ENCODE peak calls at places on chromosomes 12 and 14, in seven cellular contexts. One of them, this sample, is unnamed.

GRCh38 chr14:61470261-61470953 is 149.0 kb downstream of the PRKCH start:
- DNase-seq in hepatocyte: peak; percentile 80
- DNase-seq in right atrium auricular region: no peak
- DNase-seq in fibroblast of lung: peak; percentile 97
- DNase-seq in body of pancreas: no peak
- DNase-seq in pancreas: no peak
- DNase-seq in vagina: peak; percentile 87
- DNase-seq in this sample: no peak

GRCh38 chr12:68568878-68569569 is 41.7 kb upstream of the RAP1B start:
- DNase-seq in fibroblast of lung: no peak
- DNase-seq in body of pancreas: no peak
- DNase-seq in pancreas: no peak
- DNase-seq in hepatocyte: no peak
- DNase-seq in vagina: no peak
- DNase-seq in right atrium auricular region: no peak
- DNase-seq in this sample: no peak

GRCh38 chr12:119735079-119735478 is 67.1 kb downstream of the PRKAB1 start:
- DNase-seq in right atrium auricular region: no peak
- DNase-seq in hepatocyte: no peak
- DNase-seq in vagina: no peak
- DNase-seq in pancreas: no peak
- DNase-seq in fibroblast of lung: no peak
- DNase-seq in body of pancreas: no peak
- DNase-seq in this sample: no peak

GRCh38 chr14:71339650-71340415 is 432.6 kb downstream of the PCNX1 start:
- DNase-seq in body of pancreas: no peak
- DNase-seq in vagina: no peak
- DNase-seq in hepatocyte: peak; percentile 55
- DNase-seq in right atrium auricular region: no peak
- DNase-seq in pancreas: no peak
- DNase-seq in fibroblast of lung: no peak
- DNase-seq in this sample: peak; percentile 29

GRCh38 chr14:79544671-79545070 is 666.6 kb downstream of the DIO2 start:
- DNase-seq in body of pancreas: no peak
- DNase-seq in right atrium auricular region: no peak
- DNase-seq in hepatocyte: no peak
- DNase-seq in fibroblast of lung: peak; percentile 98
- DNase-seq in vagina: no peak
- DNase-seq in pancreas: no peak
- DNase-seq in this sample: no peak

GRCh38 chr12:88298761-88299242 is 156.7 kb downstream of the TMTC3 start:
- DNase-seq in fibroblast of lung: peak; percentile 99
- DNase-seq in hepatocyte: no peak
- DNase-seq in right atrium auricular region: no peak
- DNase-seq in vagina: no peak
- DNase-seq in body of pancreas: no peak
- DNase-seq in pancreas: no peak
- DNase-seq in this sample: no peak

GRCh38 chr12:13196302-13196921 is at the start of gene EMP1:
- DNase-seq in right atrium auricular region: peak; percentile 98
- DNase-seq in vagina: peak; percentile 98
- DNase-seq in pancreas: peak; percentile 63
- DNase-seq in fibroblast of lung: peak; percentile 100
- DNase-seq in hepatocyte: peak; percentile 94
- DNase-seq in body of pancreas: peak; percentile 89
- DNase-seq in this sample: no peak

GRCh38 chr14:104682107-104682593 is 7.3 kb upstream of the INF2 start:
- DNase-seq in vagina: no peak
- DNase-seq in right atrium auricular region: no peak
- DNase-seq in body of pancreas: no peak
- DNase-seq in hepatocyte: no peak
- DNase-seq in fibroblast of lung: no peak
- DNase-seq in pancreas: no peak
- DNase-seq in this sample: peak; percentile 56

GRCh38 chr12:64824500-64825142 is at the start of gene TBC1D30:
- DNase-seq in hepatocyte: peak; percentile 37
- DNase-seq in pancreas: peak; percentile 66
- DNase-seq in right atrium auricular region: no peak
- DNase-seq in vagina: no peak
- DNase-seq in fibroblast of lung: peak; percentile 22
- DNase-seq in body of pancreas: peak; percentile 17
- DNase-seq in this sample: peak; percentile 39

DNA sequence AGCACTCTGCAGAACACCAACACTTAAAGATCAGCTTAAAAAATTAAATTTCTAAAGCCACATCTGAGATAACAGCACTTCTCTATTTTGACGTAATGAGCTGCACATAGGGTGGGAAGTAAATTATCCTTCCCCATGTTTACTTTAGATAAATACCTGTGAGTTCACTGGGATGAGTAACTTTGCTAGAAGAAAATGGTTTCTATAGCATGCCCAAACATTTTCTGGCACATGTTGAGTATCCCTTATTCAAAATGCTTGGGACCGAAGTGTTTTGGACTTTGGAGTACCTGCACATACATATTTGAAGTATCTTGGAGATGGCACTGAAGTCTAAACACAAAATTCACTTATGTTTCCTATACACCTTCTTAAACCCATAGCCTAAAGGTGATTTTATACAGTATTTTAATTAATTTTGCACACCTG is 6.6 kb downstream of the SLC38A2 start:
- DNase-seq in fibroblast of lung: peak; percentile 51
- DNase-seq in vagina: no peak
- DNase-seq in pancreas: no peak
- DNase-seq in hepatocyte: no peak
- DNase-seq in body of pancreas: no peak
- DNase-seq in right atrium auricular region: no peak
- DNase-seq in this sample: no peak
- H3K36me3 ChIP-seq in fibroblast of lung: peaks cover 31% of the 10 kb centered on the region
- H3K36me3 ChIP-seq in vagina: peaks cover 100% of the 10 kb centered on the region
- H3K36me3 ChIP-seq in pancreas: peaks cover 52% of the 10 kb centered on the region
- H3K36me3 ChIP-seq in hepatocyte: peaks cover 22% of the 10 kb centered on the region
- H3K36me3 ChIP-seq in body of pancreas: peaks cover 40% of the 10 kb centered on the region
- H3K36me3 ChIP-seq in right atrium auricular region: peaks cover 100% of the 10 kb centered on the region
- H3K36me3 ChIP-seq in this sample: peaks cover 14% of the 10 kb centered on the region

GRCh38 chr12:84624601-84625000 is 288.0 kb downstream of the SLC6A15 start:
- DNase-seq in body of pancreas: no peak
- DNase-seq in hepatocyte: no peak
- DNase-seq in vagina: no peak
- DNase-seq in right atrium auricular region: no peak
- DNase-seq in pancreas: no peak
- DNase-seq in fibroblast of lung: no peak
- DNase-seq in this sample: no peak

GRCh38 chr12:84619053-84619452 is 293.5 kb downstream of the SLC6A15 start:
- DNase-seq in fibroblast of lung: no peak
- DNase-seq in vagina: no peak
- DNase-seq in hepatocyte: no peak
- DNase-seq in body of pancreas: no peak
- DNase-seq in pancreas: no peak
- DNase-seq in right atrium auricular region: no peak
- DNase-seq in this sample: no peak
- TF ChIP-seq CTCF in fibroblast of lung: peak; percentile 38
- TF ChIP-seq CTCF in vagina: no peak
- TF ChIP-seq CTCF in hepatocyte: peak; percentile 51
- TF ChIP-seq CTCF in body of pancreas: no peak
- TF ChIP-seq CTCF in pancreas: no peak
- TF ChIP-seq CTCF in right atrium auricular region: no peak
- TF ChIP-seq CTCF in this sample: no peak

DNA sequence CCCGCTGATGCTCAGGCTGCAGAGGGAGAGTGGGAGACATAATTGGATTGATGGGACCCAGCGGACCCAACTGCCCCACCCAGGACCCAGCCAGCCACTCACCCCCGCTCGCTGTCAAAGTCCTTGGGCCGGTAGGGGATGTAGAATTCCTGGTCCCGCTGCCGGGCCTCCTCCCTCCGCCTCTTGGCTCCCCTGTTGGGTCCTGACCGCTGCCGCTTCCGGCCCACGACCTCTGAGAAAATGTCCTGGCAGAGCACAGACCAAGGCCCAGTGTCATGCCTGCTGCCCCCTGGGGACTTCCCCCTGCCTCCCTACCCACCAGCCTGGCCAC is 13.5 kb downstream of the CFAP73 start:
- DNase-seq in right atrium auricular region: no peak
- DNase-seq in hepatocyte: no peak
- DNase-seq in fibroblast of lung: no peak
- DNase-seq in body of pancreas: no peak
- DNase-seq in pancreas: no peak
- DNase-seq in vagina: no peak
- DNase-seq in this sample: no peak
- H3K36me3 ChIP-seq in right atrium auricular region: peaks cover 94% of the 10 kb centered on the region
- H3K36me3 ChIP-seq in hepatocyte: no peaks in the 10 kb centered on the region
- H3K36me3 ChIP-seq in fibroblast of lung: peaks cover 30% of the 10 kb centered on the region
- H3K36me3 ChIP-seq in body of pancreas: peaks cover 37% of the 10 kb centered on the region
- H3K36me3 ChIP-seq in pancreas: peaks cover 26% of the 10 kb centered on the region
- H3K36me3 ChIP-seq in vagina: peaks cover 88% of the 10 kb centered on the region
- H3K36me3 ChIP-seq in this sample: peaks cover 3% of the 10 kb centered on the region

GRCh38 chr12:10501031-10501430 is 4.7 kb upstream of the EIF2S3B start:
- DNase-seq in right atrium auricular region: no peak
- DNase-seq in hepatocyte: no peak
- DNase-seq in fibroblast of lung: peak; percentile 0
- DNase-seq in body of pancreas: no peak
- DNase-seq in pancreas: no peak
- DNase-seq in vagina: no peak
- DNase-seq in this sample: no peak
- TF ChIP-seq CTCF in right atrium auricular region: no peak
- TF ChIP-seq CTCF in hepatocyte: peak; percentile 40
- TF ChIP-seq CTCF in fibroblast of lung: peak; percentile 43
- TF ChIP-seq CTCF in body of pancreas: no peak
- TF ChIP-seq CTCF in pancreas: no peak
- TF ChIP-seq CTCF in vagina: no peak
- TF ChIP-seq CTCF in this sample: peak; percentile 34

GRCh38 chr14:30601579-30601916 is 20.6 kb upstream of the SCFD1 start:
- DNase-seq in hepatocyte: no peak
- DNase-seq in body of pancreas: no peak
- DNase-seq in right atrium auricular region: no peak
- DNase-seq in pancreas: no peak
- DNase-seq in fibroblast of lung: no peak
- DNase-seq in vagina: no peak
- DNase-seq in this sample: no peak
- H3K36me3 ChIP-seq in hepatocyte: no peaks in the 10 kb centered on the region
- H3K36me3 ChIP-seq in body of pancreas: peaks cover 5% of the 10 kb centered on the region
- H3K36me3 ChIP-seq in right atrium auricular region: peaks cover 19% of the 10 kb centered on the region
- H3K36me3 ChIP-seq in pancreas: peaks cover 7% of the 10 kb centered on the region
- H3K36me3 ChIP-seq in fibroblast of lung: peaks cover 8% of the 10 kb centered on the region
- H3K36me3 ChIP-seq in vagina: peaks cover 38% of the 10 kb centered on the region
- H3K36me3 ChIP-seq in this sample: peaks cover 3% of the 10 kb centered on the region

GRCh38 chr12:116931665-116932064 is 20.9 kb downstream of the FBXW8 start:
- DNase-seq in fibroblast of lung: no peak
- DNase-seq in body of pancreas: no peak
- DNase-seq in hepatocyte: no peak
- DNase-seq in right atrium auricular region: no peak
- DNase-seq in vagina: no peak
- DNase-seq in pancreas: no peak
- DNase-seq in this sample: no peak
- TF ChIP-seq CTCF in fibroblast of lung: no peak
- TF ChIP-seq CTCF in body of pancreas: no peak
- TF ChIP-seq CTCF in hepatocyte: no peak
- TF ChIP-seq CTCF in right atrium auricular region: no peak
- TF ChIP-seq CTCF in vagina: no peak
- TF ChIP-seq CTCF in pancreas: no peak
- TF ChIP-seq CTCF in this sample: no peak

GRCh38 chr14:101908795-101909194 is 55.6 kb upstream of the DYNC1H1 start:
- DNase-seq in vagina: no peak
- DNase-seq in pancreas: no peak
- DNase-seq in fibroblast of lung: no peak
- DNase-seq in hepatocyte: no peak
- DNase-seq in body of pancreas: no peak
- DNase-seq in right atrium auricular region: no peak
- DNase-seq in this sample: no peak
- H3K36me3 ChIP-seq in vagina: peaks cover 84% of the 10 kb centered on the region
- H3K36me3 ChIP-seq in pancreas: no peaks in the 10 kb centered on the region
- H3K36me3 ChIP-seq in fibroblast of lung: peaks cover 14% of the 10 kb centered on the region
- H3K36me3 ChIP-seq in hepatocyte: no peaks in the 10 kb centered on the region
- H3K36me3 ChIP-seq in body of pancreas: peaks cover 23% of the 10 kb centered on the region
- H3K36me3 ChIP-seq in right atrium auricular region: peaks cover 57% of the 10 kb centered on the region
- H3K36me3 ChIP-seq in this sample: no peaks in the 10 kb centered on the region

GRCh38 chr12:19755141-19755540 is 315.8 kb downstream of the AEBP2 start:
- DNase-seq in vagina: no peak
- DNase-seq in right atrium auricular region: no peak
- DNase-seq in hepatocyte: no peak
- DNase-seq in fibroblast of lung: peak; percentile 59
- DNase-seq in body of pancreas: no peak
- DNase-seq in pancreas: no peak
- DNase-seq in this sample: no peak
- TF ChIP-seq CTCF in vagina: no peak
- TF ChIP-seq CTCF in right atrium auricular region: no peak
- TF ChIP-seq CTCF in hepatocyte: no peak
- TF ChIP-seq CTCF in fibroblast of lung: no peak
- TF ChIP-seq CTCF in body of pancreas: no peak
- TF ChIP-seq CTCF in pancreas: no peak
- TF ChIP-seq CTCF in this sample: no peak

DNA sequence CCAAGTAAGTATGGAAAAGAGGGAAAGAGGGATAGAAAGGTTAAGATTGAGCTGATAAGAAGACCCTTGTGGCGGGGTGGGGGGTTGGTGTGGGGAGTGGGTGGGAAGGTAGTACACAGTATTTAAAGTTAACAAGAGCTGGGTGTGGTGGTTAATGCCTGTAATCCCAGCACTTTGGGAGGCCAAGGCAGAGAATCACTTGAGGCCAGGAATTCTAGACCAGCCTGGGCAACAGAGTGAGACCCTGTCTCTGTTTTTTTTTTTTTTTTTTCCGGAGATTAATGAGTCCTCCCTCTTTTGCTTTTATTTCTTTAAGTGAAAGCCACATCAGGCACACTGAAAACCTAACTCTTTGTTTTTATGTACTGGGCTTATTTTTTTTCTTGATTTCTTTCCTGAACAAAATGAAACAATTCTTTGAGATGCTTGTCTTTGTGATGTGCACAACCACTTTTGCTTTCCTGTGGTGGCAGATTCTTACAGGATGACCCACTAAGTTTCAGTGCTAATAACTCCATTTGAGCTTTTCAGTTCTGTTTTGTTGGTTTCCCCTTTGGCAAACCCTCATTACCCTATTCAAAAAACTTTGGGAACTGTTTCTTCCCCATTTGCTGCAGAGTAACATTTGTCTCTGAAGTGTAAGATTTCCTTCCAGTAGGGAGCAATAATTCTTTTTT is 54.8 kb downstream of the WNK1 start:
- DNase-seq in body of pancreas: no peak
- DNase-seq in hepatocyte: no peak
- DNase-seq in vagina: no peak
- DNase-seq in right atrium auricular region: no peak
- DNase-seq in fibroblast of lung: peak; percentile 18
- DNase-seq in pancreas: no peak
- DNase-seq in this sample: no peak
- H3K36me3 ChIP-seq in body of pancreas: no peaks in the 10 kb centered on the region
- H3K36me3 ChIP-seq in hepatocyte: no peaks in the 10 kb centered on the region
- H3K36me3 ChIP-seq in vagina: no peaks in the 10 kb centered on the region
- H3K36me3 ChIP-seq in right atrium auricular region: no peaks in the 10 kb centered on the region
- H3K36me3 ChIP-seq in fibroblast of lung: no peaks in the 10 kb centered on the region
- H3K36me3 ChIP-seq in pancreas: no peaks in the 10 kb centered on the region
- H3K36me3 ChIP-seq in this sample: no peaks in the 10 kb centered on the region

GRCh38 chr12:69708649-69709048 is 9.5 kb upstream of the BEST3 start:
- DNase-seq in right atrium auricular region: no peak
- DNase-seq in pancreas: no peak
- DNase-seq in body of pancreas: no peak
- DNase-seq in vagina: no peak
- DNase-seq in hepatocyte: no peak
- DNase-seq in fibroblast of lung: no peak
- DNase-seq in this sample: no peak
- TF ChIP-seq CTCF in right atrium auricular region: no peak
- TF ChIP-seq CTCF in pancreas: no peak
- TF ChIP-seq CTCF in body of pancreas: no peak
- TF ChIP-seq CTCF in vagina: no peak
- TF ChIP-seq CTCF in hepatocyte: no peak
- TF ChIP-seq CTCF in fibroblast of lung: peak; percentile 3
- TF ChIP-seq CTCF in this sample: no peak